ENCODE peak calls at places on chromosomes 6 and 20, in eight cellular contexts. C, B, U, F, T, X, K and Y are unnamed samples.

GRCh38 chr6:131931063-131931745 is 20.0 kb downstream of the CCN2 start:
- DNase-seq in T (no peak), B (no peak), F (no peak), U (peak; percentile 46), C (no peak), K (no peak), X (no peak), Y (no peak)

GRCh38 chr6:146857960-146858308 is 259.2 kb downstream of the ADGB start:
- DNase-seq in X (peak; percentile 75), T (no peak), K (no peak), C (peak; percentile 2), U (no peak), F (no peak), B (no peak), Y (no peak)

GRCh38 chr6:23505021-23505420 is 621.0 kb upstream of the NRSN1 start:
- DNase-seq in K (peak; percentile 36), U (peak; percentile 24), X (no peak), C (no peak), T (no peak), B (no peak), F (no peak), Y (no peak)

GRCh38 chr20:57659789-57660509 is 39.7 kb upstream of the ZBP1 start:
- DNase-seq in T (peak; percentile 11), U (no peak), B (no peak), F (peak; percentile 55), K (no peak), X (peak; percentile 38), C (no peak), Y (no peak)

GRCh38 chr6:86825436-86825835 is 111.9 kb upstream of the HTR1E start:
- DNase-seq in U (no peak), C (no peak), X (no peak), F (no peak), T (no peak), B (no peak), K (no peak), Y (no peak)

GRCh38 chr20:62511915-62512610 is 36.3 kb upstream of the GATA5 start:
- DNase-seq in C (no peak), B (no peak), F (no peak), K (no peak), T (no peak), X (no peak), U (no peak), Y (no peak)

GRCh38 chr6:130560231-130560630 is 194.4 kb downstream of the TMEM200A start:
- DNase-seq in U (no peak), X (no peak), F (no peak), C (no peak), T (no peak), K (no peak), B (no peak), Y (no peak)

GRCh38 chr6:116979560-116979959 is 102.5 kb downstream of the RFX6 start:
- DNase-seq in T (no peak), X (no peak), F (no peak), C (no peak), U (no peak), B (no peak), K (no peak), Y (no peak)

GRCh38 chr20:48962976-48963730 is 41.6 kb downstream of the ARFGEF2 start:
- DNase-seq in X (no peak), F (no peak), C (no peak), T (no peak), K (no peak), U (no peak), B (no peak), Y (no peak)

GRCh38 chr6:135493218-135493961 is 4.2 kb downstream of the AHI1 start:
- DNase-seq in U (no peak), T (no peak), K (no peak), C (no peak), B (no peak), F (no peak), X (no peak), Y (no peak)

GRCh38 chr20:39660965-39661364 is 698.8 kb downstream of the DHX35 start:
- DNase-seq in X (no peak), C (no peak), K (peak; percentile 8), T (no peak), B (no peak), U (no peak), F (no peak), Y (no peak)

GRCh38 chr20:10721112-10721896 is 47.5 kb upstream of the JAG1 start:
- DNase-seq in C (no peak), X (no peak), T (no peak), B (no peak), K (no peak), F (no peak), U (no peak), Y (no peak)

GRCh38 chr6:161033667-161034066 is 42.1 kb downstream of the MAP3K4 start:
- DNase-seq in F (no peak), K (peak; percentile 17), C (no peak), X (no peak), B (no peak), U (no peak), T (no peak), Y (no peak)

GRCh38 chr20:9677224-9677623 is 161.7 kb downstream of the PAK5 start:
- DNase-seq in C (no peak), T (no peak), X (no peak), B (no peak), K (no peak), F (no peak), U (no peak), Y (no peak)

GRCh38 chr6:32210191-32210601 is 13.7 kb downstream of the NOTCH4 start:
- DNase-seq in F (no peak), T (no peak), B (no peak), C (no peak), U (no peak), X (no peak), K (no peak), Y (no peak)

GRCh38 chr6:42901538-42901957 is 14.3 kb upstream of the PTCRA start:
- DNase-seq in B (peak; percentile 62), F (peak; percentile 87), U (peak; percentile 89), T (peak; percentile 88), C (peak; percentile 41), X (peak; percentile 89), K (peak; percentile 82), Y (peak; percentile 14)

GRCh38 chr20:39176457-39176856 is 214.3 kb downstream of the DHX35 start:
- DNase-seq in T (no peak), U (no peak), K (no peak), X (peak; percentile 33), B (no peak), F (no peak), C (no peak), Y (no peak)

GRCh38 chr20:40688129-40689099 is 622 bp downstream of the MAFB start:
- DNase-seq in X (no peak), F (no peak), C (no peak), B (no peak), T (peak; percentile 58), U (no peak), K (peak; percentile 43), Y (no peak)

GRCh38 chr20:475463-476357 is 13.4 kb upstream of the TBC1D20 start:
- DNase-seq in T (no peak), C (no peak), K (peak; percentile 65), B (no peak), F (no peak), U (no peak), X (no peak), Y (no peak)

GRCh38 chr20:44020406-44021148 is 105.9 kb downstream of the TOX2 start:
- DNase-seq in B (no peak), X (peak; percentile 82), C (no peak), F (peak; percentile 9), K (no peak), U (no peak), T (no peak), Y (no peak)

GRCh38 chr6:142226731-142227130 is 75.1 kb upstream of the ADGRG6 start:
- DNase-seq in K (no peak), T (no peak), B (no peak), C (no peak), F (no peak), X (no peak), U (no peak), Y (no peak)

GRCh38 chr6:1703923-1704322 is 94.2 kb downstream of the FOXC1 start:
- DNase-seq in C (no peak), X (no peak), B (no peak), F (no peak), T (no peak), U (no peak), K (no peak), Y (no peak)
- H3K27ac ChIP-seq in C (no peak overlapping the region), X (no peak overlapping the region), B (no peak overlapping the region), F (peak overlapping the region; percentile 96), T (no peak overlapping the region), U (no peak overlapping the region), K (no peak overlapping the region), Y (no peak overlapping the region)

GRCh38 chr20:19212524-19213502 is at the start of gene SLC24A3:
- DNase-seq in C (peak; percentile 33), F (peak; percentile 83), K (peak; percentile 56), X (peak; percentile 93), U (peak; percentile 35), B (no peak), T (peak; percentile 73), Y (peak; percentile 6)

GRCh38 chr20:19211661-19212523 is 550 bp upstream of the SLC24A3 start:
- DNase-seq in X (peak; percentile 81), F (peak; percentile 66), T (no peak), C (no peak), K (peak; percentile 17), B (no peak), U (peak; percentile 5), Y (no peak)

GRCh38 chr20:19207541-19207940 is 4.9 kb upstream of the SLC24A3 start:
- DNase-seq in U (no peak), F (no peak), K (no peak), X (peak; percentile 70), B (no peak), C (no peak), T (no peak), Y (no peak)

GRCh38 chr20:19211252-19211651 is 1.2 kb upstream of the SLC24A3 start:
- DNase-seq in B (no peak), F (no peak), T (no peak), U (no peak), X (peak; percentile 49), K (no peak), C (no peak), Y (no peak)

GRCh38 chr20:19210426-19211155 is 1.9 kb upstream of the SLC24A3 start:
- DNase-seq in T (no peak), U (peak; percentile 45), B (no peak), X (no peak), K (peak; percentile 45), C (no peak), F (no peak), Y (no peak)
- H3K27ac ChIP-seq in T (no peak overlapping the region), U (no peak overlapping the region), B (no peak overlapping the region), X (no peak overlapping the region), K (no peak overlapping the region), C (no peak overlapping the region), F (peak overlapping the region; percentile 70), Y (no peak overlapping the region)

GRCh38 chr6:11083956-11084355 is 9.7 kb upstream of the SMIM13 start:
- DNase-seq in U (no peak), C (no peak), X (no peak), K (no peak), B (no peak), F (no peak), T (no peak), Y (no peak)
- H3K27ac ChIP-seq in U (no peak overlapping the region), C (no peak overlapping the region), X (no peak overlapping the region), K (no peak overlapping the region), B (no peak overlapping the region), F (no peak overlapping the region), T (no peak overlapping the region), Y (no peak overlapping the region)

DNA sequence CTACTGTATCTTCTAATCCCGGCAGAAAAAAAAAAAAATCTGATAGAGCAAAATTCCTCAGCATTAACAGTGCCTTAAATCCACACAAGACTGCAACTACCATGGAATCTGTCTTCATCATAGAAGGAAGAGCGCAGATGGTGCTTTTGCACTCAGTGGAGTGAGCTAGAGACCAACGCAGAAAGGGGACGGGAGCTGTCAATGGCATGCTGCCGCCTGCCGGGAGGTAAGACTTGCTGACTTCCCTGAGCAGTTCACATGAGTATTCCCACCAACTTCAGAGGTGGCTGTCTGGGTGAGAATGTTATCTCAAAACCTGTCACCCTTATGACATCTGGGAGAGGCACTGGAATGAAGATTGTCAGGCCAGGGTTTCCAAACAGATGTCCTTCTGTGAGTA is 35.6 kb downstream of the DZANK1 start:
- DNase-seq in F (no peak), U (no peak), T (no peak), K (no peak), B (no peak), C (no peak), X (peak; percentile 63), Y (no peak)
- H3K27ac ChIP-seq in F (no peak overlapping the region), U (no peak overlapping the region), T (no peak overlapping the region), K (no peak overlapping the region), B (no peak overlapping the region), C (no peak overlapping the region), X (no peak overlapping the region), Y (no peak overlapping the region)